ENCODE peak calls at places on chromosomes 12 and 14, in eight cellular contexts. P is MM.1S, U is NT2/D1, Z is aorta, M is GM12864, D is endothelial cell of umbilical vein, J is tibial artery, Q is psoas muscle. R is an unnamed sample.

GRCh38 chr14:90549794-90550591 is 153.2 kb downstream of the CALM1 start:
- DNase-seq in J (peak), M (no peak), Z (no peak), Q (no peak), D (no peak), P (no peak), U (no peak), R (no peak)

GRCh38 chr12:50633950-50634349 is 129.2 kb downstream of the DIP2B start:
- DNase-seq in Z (no peak), U (no peak), P (no peak), D (no peak), M (no peak), J (no peak), Q (no peak), R (no peak)

GRCh38 chr12:77328326-77328725 is 263.0 kb upstream of the E2F7 start:
- DNase-seq in J (no peak), M (no peak), Z (no peak), P (no peak), Q (no peak), D (no peak), U (no peak), R (no peak)

GRCh38 chr12:103369929-103370328 is 125.8 kb downstream of the C12orf42 start:
- DNase-seq in U (no peak), Z (no peak), J (no peak), Q (no peak), D (no peak), P (peak), M (peak), R (no peak)

GRCh38 chr12:131801254-131801866 is 26.8 kb upstream of the MMP17 start:
- DNase-seq in U (no peak), J (no peak), Z (no peak), P (no peak), D (no peak), Q (no peak), M (no peak), R (no peak)

GRCh38 chr12:94435511-94435927 is 24.1 kb downstream of the CEP83 start:
- DNase-seq in Q (no peak), U (no peak), M (no peak), P (peak), J (no peak), D (no peak), Z (no peak), R (no peak)

GRCh38 chr12:100554608-100555077 is 18.8 kb upstream of the GAS2L3 start:
- DNase-seq in Q (no peak), J (no peak), P (peak), Z (no peak), M (peak), D (peak), U (peak), R (no peak)

GRCh38 chr12:54680374-54680773 is 32.2 kb upstream of the DCD start:
- DNase-seq in P (peak), J (no peak), M (peak), Q (no peak), D (no peak), U (peak), Z (no peak), R (no peak)

GRCh38 chr12:1083888-1084262 is 92.9 kb downstream of the ERC1 start:
- DNase-seq in J (no peak), M (no peak), Q (no peak), D (no peak), U (no peak), P (no peak), Z (no peak), R (no peak)

GRCh38 chr12:5390174-5390799 is 41.6 kb upstream of the NTF3 start:
- DNase-seq in J (no peak), U (no peak), Z (no peak), P (no peak), Q (no peak), M (no peak), D (no peak), R (no peak)

GRCh38 chr12:45338272-45338671 is 122.4 kb downstream of the ANO6 start:
- DNase-seq in D (no peak), M (no peak), J (no peak), Q (no peak), P (no peak), U (no peak), Z (no peak), R (no peak)

GRCh38 chr12:104460973-104461693 is 4.4 kb downstream of the CHST11 start:
- DNase-seq in P (no peak), J (no peak), D (peak), Z (no peak), U (no peak), Q (no peak), M (no peak), R (no peak)

GRCh38 chr14:23307146-23307447 is 464 bp downstream of the BCL2L2 start:
- DNase-seq in P (no peak), D (no peak), U (no peak), J (no peak), Z (no peak), Q (no peak), M (no peak), R (no peak)

GRCh38 chr12:104999347-104999685 is 13.2 kb downstream of the NOPCHAP1 start:
- DNase-seq in J (no peak), Q (no peak), P (no peak), D (no peak), M (no peak), Z (no peak), U (no peak), R (no peak)

GRCh38 chr12:38142974-38143373 is 173.6 kb upstream of the ALG10B start:
- DNase-seq in Q (no peak), U (no peak), M (no peak), J (no peak), Z (no peak), P (no peak), D (no peak), R (no peak)

GRCh38 chr12:132182206-132182710 is 38.0 kb downstream of the NOC4L start:
- DNase-seq in Q (peak), U (no peak), J (no peak), D (no peak), P (no peak), Z (no peak), M (no peak), R (no peak)

GRCh38 chr12:106223485-106224391 is 24.1 kb downstream of the CKAP4 start:
- DNase-seq in J (peak), D (peak), M (no peak), U (peak), P (peak), Q (peak), Z (peak), R (peak)

GRCh38 chr12:43914923-43915468 is 79.1 kb downstream of the TMEM117 start:
- DNase-seq in Z (no peak), D (no peak), M (no peak), P (no peak), U (no peak), J (no peak), Q (no peak), R (no peak)

GRCh38 chr14:97977711-97978261 is 1180.6 kb downstream of the VRK1 start:
- DNase-seq in J (peak), D (no peak), Z (peak), Q (peak), U (no peak), P (no peak), M (no peak), R (peak)

GRCh38 chr12:46027172-46027571 is 36.8 kb upstream of the SCAF11 start:
- DNase-seq in U (no peak), D (no peak), Q (no peak), Z (no peak), P (no peak), J (no peak), M (no peak), R (no peak)

DNA sequence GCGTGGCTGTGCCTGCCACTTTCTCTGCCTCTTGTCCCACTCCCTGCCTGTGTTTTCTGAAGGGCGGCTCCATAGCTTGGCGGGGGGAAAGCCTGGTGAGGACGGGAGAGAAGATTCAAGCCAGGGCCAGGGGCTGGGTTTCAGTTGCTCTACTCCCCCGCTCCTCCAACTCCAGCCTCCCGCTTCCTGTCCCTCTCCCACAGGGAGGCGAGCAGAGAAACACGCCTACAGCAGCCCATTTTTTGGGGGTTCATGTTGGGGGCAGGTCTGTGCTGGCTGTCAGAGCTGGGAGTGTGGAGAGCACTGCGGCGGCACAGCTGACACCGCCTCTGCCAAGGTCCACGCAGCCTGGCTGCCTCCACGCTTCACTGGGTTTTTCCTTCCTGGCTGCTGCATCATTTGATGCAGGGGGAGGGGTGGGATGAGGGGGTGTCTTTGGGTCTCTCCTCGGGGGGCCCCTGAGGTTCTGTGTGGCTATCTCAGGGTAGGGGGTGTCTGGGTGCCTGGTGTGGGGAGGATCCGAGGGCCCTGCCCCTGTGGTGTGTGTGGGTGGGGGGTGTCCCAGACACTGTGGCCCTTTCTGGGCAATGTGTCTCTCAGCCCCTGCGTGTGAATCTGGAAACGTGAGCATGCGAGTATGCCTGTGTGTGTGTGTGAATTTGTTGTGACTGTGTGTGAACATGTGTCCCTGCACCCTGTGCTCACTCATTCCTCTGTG is 10.7 kb upstream of the KRT80 start:
- DNase-seq in P (no peak), Z (peak), Q (no peak), J (peak), U (no peak), D (no peak), M (peak), R (peak)
- H3K4me3 ChIP-seq in P (no peak), Z (no peak), Q (no peak), J (no peak), U (no peak), D (no peak), M (no peak), R (no peak)

GRCh38 chr12:122024132-122024785 is 2.6 kb downstream of the BCL7A start:
- DNase-seq in Z (no peak), M (no peak), D (no peak), P (no peak), U (no peak), J (no peak), Q (no peak), R (no peak)
- H3K4me3 ChIP-seq in Z (no peak), M (peak), D (no peak), P (no peak), U (no peak), J (peak), Q (peak), R (peak)

GRCh38 chr14:21220874-21221477 is 48.3 kb downstream of the HNRNPC start:
- DNase-seq in P (no peak), D (no peak), M (no peak), Q (no peak), J (no peak), U (no peak), Z (no peak), R (no peak)
- H3K4me3 ChIP-seq in P (no peak), D (no peak), M (no peak), Q (no peak), J (no peak), U (no peak), Z (no peak), R (no peak)

DNA sequence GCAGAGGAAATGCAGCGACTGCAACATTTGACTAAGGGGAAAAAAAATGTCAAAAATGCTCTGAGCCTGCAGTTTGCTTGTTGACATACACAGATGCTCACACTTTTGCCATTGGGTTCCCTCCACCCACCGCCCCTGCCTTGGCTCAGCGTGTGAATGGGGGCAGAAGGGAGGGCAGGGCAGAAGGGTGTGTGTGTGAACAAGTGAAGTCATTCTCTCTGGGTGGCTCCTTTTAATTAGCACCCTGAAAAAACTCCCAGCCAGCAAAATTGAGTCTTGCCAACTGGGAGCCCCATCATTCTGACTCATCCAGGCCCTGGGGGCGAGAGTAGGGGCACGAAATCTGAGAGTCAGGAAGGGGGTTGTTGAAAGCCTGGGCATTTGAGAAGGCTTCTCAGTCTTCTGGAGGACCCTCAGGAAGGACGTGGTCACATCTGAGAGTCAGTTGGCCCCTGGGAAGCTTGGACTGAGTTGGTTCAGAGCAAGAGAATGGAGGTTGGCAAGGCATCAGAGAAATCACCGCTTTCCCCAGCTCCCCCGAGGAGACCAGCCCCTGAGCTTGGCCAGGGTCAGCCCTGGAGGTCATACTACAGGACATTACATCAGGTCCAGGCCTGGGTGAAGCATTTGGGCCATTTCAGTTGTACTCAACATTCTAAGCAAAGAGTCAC is 22.6 kb upstream of the KRT78 start:
- DNase-seq in P (no peak), Z (peak), M (no peak), U (no peak), Q (no peak), J (no peak), D (no peak), R (no peak)
- H3K4me3 ChIP-seq in P (no peak), Z (no peak), M (no peak), U (no peak), Q (no peak), J (no peak), D (no peak), R (no peak)

DNA sequence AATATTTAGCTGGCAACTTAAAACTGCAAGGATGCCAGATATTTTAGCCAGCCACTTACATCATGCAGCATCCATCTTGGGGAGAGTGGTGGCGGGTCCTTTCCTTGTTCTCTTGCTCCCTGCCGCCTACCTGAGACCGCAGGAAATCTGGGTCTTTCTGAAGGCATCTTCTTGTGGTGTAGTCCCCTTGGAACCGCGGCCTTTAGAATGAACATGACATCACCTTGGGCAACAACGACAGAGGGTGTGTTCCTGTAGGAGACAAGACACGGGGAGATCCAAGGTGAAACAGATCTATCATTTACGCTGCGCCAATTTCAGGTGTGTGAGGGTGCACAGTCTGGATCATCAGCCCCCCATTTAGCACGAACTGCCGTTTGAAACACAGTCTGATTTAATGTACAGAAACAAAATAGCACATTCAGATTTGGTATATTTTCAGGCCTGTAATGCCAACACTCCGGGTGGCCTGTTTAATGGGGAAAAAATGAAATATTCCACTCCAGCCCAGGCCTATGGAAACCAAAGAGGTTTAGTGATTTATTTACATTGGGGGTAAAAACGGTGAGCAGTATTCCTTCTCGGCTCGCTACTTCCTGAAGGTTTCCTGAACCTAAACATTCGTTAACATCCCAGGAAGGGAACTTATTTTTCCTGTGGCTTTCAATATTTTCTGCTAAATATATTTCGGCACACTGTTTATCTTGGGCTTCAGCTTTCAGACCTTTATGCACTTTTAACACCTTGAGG is 12.7 kb upstream of the IRF2BPL start:
- DNase-seq in P (no peak), U (no peak), Z (no peak), Q (no peak), M (no peak), J (no peak), D (no peak), R (no peak)
- H3K4me3 ChIP-seq in P (peak), U (no peak), Z (no peak), Q (peak), M (no peak), J (peak), D (no peak), R (peak)

DNA sequence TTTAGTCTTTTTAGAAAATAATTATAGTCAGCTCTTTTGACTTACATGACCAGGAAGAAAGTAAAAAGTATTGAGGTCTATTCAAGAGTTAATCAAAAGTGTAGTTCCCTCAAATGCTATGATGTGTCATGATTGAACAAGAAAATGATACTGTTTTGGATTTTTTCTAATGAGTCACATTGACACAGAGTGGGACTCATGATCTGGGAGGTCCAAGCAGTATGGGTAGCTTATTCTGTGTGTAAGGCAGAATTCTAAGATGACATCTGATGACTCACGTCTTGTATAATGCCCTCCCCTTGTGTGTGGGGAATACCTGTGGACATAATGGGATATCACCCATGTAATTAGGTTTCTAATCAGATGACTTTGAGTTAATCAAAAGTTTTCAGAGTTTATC is 178.1 kb upstream of the DDHD1 start:
- DNase-seq in M (no peak), Q (no peak), J (no peak), D (no peak), U (no peak), Z (no peak), P (no peak), R (no peak)
- H3K4me3 ChIP-seq in M (no peak), Q (no peak), J (no peak), D (no peak), U (no peak), Z (no peak), P (no peak), R (no peak)

DNA sequence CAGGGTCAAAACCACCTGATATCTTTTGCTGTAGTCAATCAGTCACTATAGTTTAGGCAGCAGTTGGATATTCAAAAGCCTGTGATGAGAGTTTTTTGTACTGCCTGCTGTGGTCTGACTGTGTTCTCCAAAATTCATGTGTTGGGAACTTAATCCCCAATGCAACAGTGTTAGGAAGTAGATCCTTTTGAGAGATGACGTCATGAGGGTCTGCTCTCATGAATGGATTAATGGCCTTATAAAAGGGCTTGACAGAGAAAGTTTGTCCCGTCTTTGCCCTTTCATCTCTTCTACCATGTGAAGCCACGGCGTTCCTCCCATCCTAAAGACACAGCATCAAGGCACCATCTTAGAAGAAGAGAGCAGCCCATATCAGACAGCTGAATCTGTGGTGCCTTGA is 50.8 kb upstream of the PDE3A start:
- DNase-seq in P (no peak), J (no peak), U (no peak), Z (no peak), D (no peak), M (no peak), Q (no peak), R (no peak)
- H3K4me3 ChIP-seq in P (no peak), J (no peak), U (no peak), Z (no peak), D (no peak), M (no peak), Q (no peak), R (no peak)

R was measured in left ventricle myocardium inferior.